ENCODE peak calls at places on chromosomes 12 and 14, in seven cellular contexts. P is activated CD4-positive, alpha-beta T cell treated with anti-CD3 and anti-CD28 coated beads, Interleukin-2, amount 50 U/mL, for 1 hour; Y is fibroblast of gingiva; H is NAMALWA; B is GOT3; K is choroid plexus epithelial cell; M is GM12891. F is an unnamed sample.

GRCh38 chr14:57244103-57244502 is 24.6 kb downstream of the EXOC5 start:
- DNase-seq in P (no peak), Y (peak; percentile 59), H (no peak), B (no peak), K (peak; percentile 29), M (no peak), F (no peak)

GRCh38 chr12:12872139-12872933 is 19.0 kb upstream of the GPRC5A start:
- DNase-seq in P (no peak), Y (peak; percentile 20), H (no peak), B (no peak), K (peak; percentile 79), M (no peak), F (no peak)

GRCh38 chr14:52318829-52319604 is 4.9 kb downstream of the PTGER2 start:
- DNase-seq in P (no peak), Y (peak; percentile 67), H (no peak), B (no peak), K (no peak), M (no peak), F (no peak)

GRCh38 chr14:35879654-35880249 is 53.6 kb downstream of the BRMS1L start:
- DNase-seq in P (no peak), Y (no peak), H (peak; percentile 30), B (no peak), K (peak; percentile 63), M (no peak), F (no peak)

GRCh38 chr12:124371366-124371765 is 76.5 kb downstream of the RFLNA start:
- DNase-seq in P (no peak), Y (no peak), H (no peak), B (no peak), K (no peak), M (no peak), F (no peak)

GRCh38 chr12:69059465-69060457 is 126.8 kb upstream of the CPM start:
- DNase-seq in P (no peak), Y (peak; percentile 57), H (no peak), B (no peak), K (peak; percentile 87), M (no peak), F (no peak)

GRCh38 chr14:76827696-76828301 is 1.6 kb downstream of the LRRC74A start:
- DNase-seq in P (no peak), Y (no peak), H (no peak), B (no peak), K (no peak), M (no peak), F (no peak)

GRCh38 chr14:68625366-68626090 is 167.3 kb downstream of the ZFP36L1 start:
- DNase-seq in P (no peak), Y (no peak), H (no peak), B (no peak), K (no peak), M (no peak), F (no peak)

GRCh38 chr12:121061831-121062230 is 22.8 kb upstream of the OASL start:
- DNase-seq in P (no peak), Y (peak; percentile 12), H (no peak), B (no peak), K (peak; percentile 51), M (no peak), F (no peak)

GRCh38 chr14:38989917-38990546 is 113.0 kb downstream of the SEC23A start:
- DNase-seq in P (no peak), Y (no peak), H (peak; percentile 2), B (no peak), K (no peak), M (no peak), F (peak; percentile 15)

GRCh38 chr12:102642199-102642598 is 161.8 kb upstream of the IGF1 start:
- DNase-seq in P (no peak), Y (no peak), H (no peak), B (no peak), K (peak; percentile 22), M (no peak), F (no peak)

GRCh38 chr12:113898466-113898865 is 67.7 kb downstream of the RBM19 start:
- DNase-seq in P (no peak), Y (no peak), H (no peak), B (no peak), K (no peak), M (no peak), F (no peak)

GRCh38 chr14:78673845-78674244 is 503.7 kb downstream of the NRXN3 start:
- DNase-seq in P (no peak), Y (no peak), H (no peak), B (no peak), K (no peak), M (no peak), F (no peak)

GRCh38 chr14:55889124-55889523 is 229.1 kb upstream of the PELI2 start:
- DNase-seq in P (no peak), Y (no peak), H (no peak), B (no peak), K (no peak), M (no peak), F (no peak)

GRCh38 chr12:105493091-105493615 is 162.7 kb downstream of the C12orf75 start:
- DNase-seq in P (no peak), Y (no peak), H (no peak), B (no peak), K (peak; percentile 77), M (no peak), F (no peak)

GRCh38 chr12:106855221-106855758 is 80.8 kb downstream of the RIC8B start:
- DNase-seq in P (no peak), Y (no peak), H (no peak), B (no peak), K (no peak), M (no peak), F (no peak)

GRCh38 chr14:100622708-100623485 is 35.7 kb upstream of the BEGAIN start:
- DNase-seq in P (no peak), Y (no peak), H (no peak), B (no peak), K (no peak), M (no peak), F (no peak)

GRCh38 chr12:31732926-31733548 is 4.2 kb upstream of the AMN1 start:
- DNase-seq in P (no peak), Y (peak; percentile 46), H (no peak), B (no peak), K (peak; percentile 89), M (no peak), F (no peak)

GRCh38 chr12:8658361-8658760 is 4.3 kb downstream of the MFAP5 start:
- DNase-seq in P (no peak), Y (no peak), H (no peak), B (no peak), K (peak; percentile 26), M (no peak), F (no peak)

GRCh38 chr14:23153891-23154796 is 29.3 kb downstream of the SLC7A8 start:
- DNase-seq in P (no peak), Y (peak; percentile 89), H (no peak), B (no peak), K (peak; percentile 75), M (no peak), F (no peak)

GRCh38 chr12:69739287-69740191 is 879 bp downstream of the RAB3IP start:
- DNase-seq in P (peak; percentile 57), Y (peak; percentile 2), H (peak; percentile 84), B (peak; percentile 98), K (peak; percentile 60), M (peak; percentile 29), F (peak; percentile 23)

GRCh38 chr12:128815779-128816642 is 7.7 kb downstream of the SLC15A4 start:
- DNase-seq in P (no peak), Y (no peak), H (no peak), B (no peak), K (no peak), M (no peak), F (no peak)

GRCh38 chr12:52228931-52229330 is 4.1 kb upstream of the KRT7 start:
- DNase-seq in P (no peak), Y (no peak), H (no peak), B (no peak), K (no peak), M (no peak), F (no peak)

GRCh38 chr14:63006515-63006914 is 38.7 kb downstream of the KCNH5 start:
- DNase-seq in P (no peak), Y (no peak), H (no peak), B (no peak), K (no peak), M (no peak), F (no peak)

GRCh38 chr12:76032043-76032981 is 736 bp upstream of the PHLDA1 start:
- DNase-seq in P (peak; percentile 34), Y (peak; percentile 61), H (peak; percentile 39), B (no peak), K (peak; percentile 74), M (peak; percentile 29), F (no peak)

GRCh38 chr14:105281354-105282097 is 19.3 kb downstream of the BRF1 start:
- DNase-seq in P (no peak), Y (peak; percentile 65), H (peak; percentile 64), B (no peak), K (peak; percentile 88), M (no peak), F (no peak)

GRCh38 chr12:121774968-121775474 is 18.5 kb downstream of the RHOF start:
- DNase-seq in P (no peak), Y (no peak), H (no peak), B (no peak), K (no peak), M (no peak), F (no peak)

GRCh38 chr12:1913377-1914115 is 4.9 kb downstream of the CACNA2D4 start:
- DNase-seq in P (no peak), Y (no peak), H (no peak), B (no peak), K (no peak), M (no peak), F (no peak)

F was measured in GM19239.